ENCODE peak calls at places on chromosomes 5 and 9, in five cellular contexts. J, W, N, E and Q are unnamed samples.

GRCh38 chr5:1814183-1815020 is 13.2 kb downstream of the NDUFS6 start:
- DNase-seq in N (no peak), E (no peak), W (no peak), J (no peak), Q (no peak)

GRCh38 chr5:95858023-95858461 is 35.5 kb upstream of the GLRX start:
- DNase-seq in J (no peak), E (peak), W (peak), N (no peak), Q (peak)

GRCh38 chr9:93676310-93677054 is 100.1 kb downstream of the PHF2 start:
- DNase-seq in J (no peak), W (no peak), N (peak), E (no peak), Q (no peak)

GRCh38 chr5:149135536-149136201 is 5.6 kb upstream of the ABLIM3 start:
- DNase-seq in J (no peak), E (peak), W (peak), N (no peak), Q (no peak)

GRCh38 chr5:56561-57290 is 35.2 kb upstream of the PLEKHG4B start:
- DNase-seq in J (no peak), E (peak), N (no peak), W (peak), Q (peak)

GRCh38 chr9:33255006-33255405 is 9.5 kb downstream of the BAG1 start:
- DNase-seq in W (no peak), N (no peak), E (no peak), J (no peak), Q (no peak)

GRCh38 chr5:14767942-14768837 is 103.4 kb downstream of the ANKH start:
- DNase-seq in W (no peak), J (no peak), N (no peak), E (no peak), Q (no peak)

GRCh38 chr9:107952773-107953172 is 463.2 kb upstream of the KLF4 start:
- DNase-seq in N (no peak), J (no peak), W (no peak), E (no peak), Q (peak)

GRCh38 chr5:96729156-96729555 is 67.0 kb downstream of the CAST start:
- DNase-seq in N (no peak), E (no peak), J (peak), W (peak), Q (no peak)

GRCh38 chr5:1494780-1495524 is 28.8 kb downstream of the LPCAT1 start:
- DNase-seq in N (no peak), W (no peak), J (no peak), E (no peak), Q (no peak)

GRCh38 chr5:139863361-139863760 is 67.8 kb downstream of the PSD2 start:
- DNase-seq in J (peak), W (no peak), E (no peak), N (no peak), Q (no peak)

GRCh38 chr5:171571663-171572062 is 152.2 kb downstream of the FGF18 start:
- DNase-seq in N (no peak), W (no peak), J (no peak), E (peak), Q (peak)

GRCh38 chr5:143231973-143232812 is 171.3 kb downstream of the NR3C1 start:
- DNase-seq in N (no peak), J (no peak), E (no peak), W (no peak), Q (no peak)

GRCh38 chr5:120655828-120656435 is 191.8 kb downstream of the PRR16 start:
- DNase-seq in W (no peak), J (no peak), E (peak), N (no peak), Q (peak)

GRCh38 chr9:100573655-100574260 is 4.1 kb upstream of the CAVIN4 start:
- DNase-seq in N (no peak), W (no peak), J (no peak), E (peak), Q (no peak)